ENCODE peak calls at places on chromosomes 4 and X, in four cellular contexts. Y is fibroblast of mammary gland, O is Caco-2, T is H7. S is an unnamed sample.

GRCh38 chr4:36244257-36245084 is at the start of gene ARAP2:
- DNase-seq in T (peak; percentile 82), O (peak; percentile 79), Y (peak; percentile 11), S (peak; percentile 44)

GRCh38 chrX:13381514-13381913 is 61.7 kb upstream of the ATXN3L start:
- DNase-seq in O (no peak), Y (no peak), T (no peak), S (peak; percentile 43)

GRCh38 chr4:52979020-52979419 is 116.9 kb downstream of the RASL11B start:
- DNase-seq in O (peak; percentile 26), Y (peak; percentile 27), T (no peak), S (no peak)

GRCh38 chr4:65865489-65865888 is 195.2 kb upstream of the EPHA5 start:
- DNase-seq in Y (peak; percentile 17), O (peak; percentile 12), T (peak; percentile 18), S (no peak)

GRCh38 chr4:80188457-80188800 is 8.9 kb upstream of the PRDM8 start:
- DNase-seq in O (no peak), Y (no peak), T (no peak), S (no peak)

GRCh38 chr4:157220026-157220881 is at the start of gene GRIA2:
- DNase-seq in O (peak; percentile 4), T (peak; percentile 87), Y (peak; percentile 47), S (peak; percentile 80)

GRCh38 chrX:17788956-17789562 is 51.8 kb downstream of the SCML1 start:
- DNase-seq in Y (peak; percentile 21), O (no peak), T (peak; percentile 40), S (no peak)

GRCh38 chr4:147118523-147118922 is 172.9 kb upstream of the TTC29 start:
- DNase-seq in Y (peak; percentile 51), T (no peak), O (no peak), S (no peak)

GRCh38 chr4:56762484-56763250 is 58.8 kb downstream of the SPINK2 start:
- DNase-seq in Y (no peak), O (no peak), T (no peak), S (no peak)

GRCh38 chr4:42871685-42872271 is 20.7 kb upstream of the GRXCR1 start:
- DNase-seq in O (no peak), Y (no peak), T (no peak), S (no peak)

GRCh38 chrX:138858438-138858837 is 146.9 kb upstream of the FGF13 start:
- DNase-seq in Y (peak; percentile 88), T (no peak), O (no peak), S (no peak)

GRCh38 chr4:186676531-186677158 is 47.0 kb downstream of the FAT1 start:
- DNase-seq in T (no peak), O (peak; percentile 36), Y (peak; percentile 79), S (no peak)

GRCh38 chrX:101595739-101596419 is 21.9 kb downstream of the ARMCX6 start:
- DNase-seq in T (peak; percentile 57), Y (peak; percentile 71), O (peak; percentile 63), S (peak; percentile 27)

GRCh38 chrX:109384569-109385174 is 97.2 kb downstream of the GUCY2F start:
- DNase-seq in Y (peak; percentile 37), T (no peak), O (peak; percentile 7), S (no peak)

GRCh38 chr4:6657242-6658203 is 17.0 kb downstream of the MRFAP1 start:
- DNase-seq in Y (no peak), O (no peak), T (peak; percentile 56), S (no peak)

GRCh38 chr4:88661724-88662123 is 35.9 kb downstream of the NAP1L5 start:
- DNase-seq in O (no peak), Y (peak; percentile 97), T (no peak), S (no peak)

GRCh38 chr4:24070117-24070516 is 180.3 kb upstream of the PPARGC1A start:
- DNase-seq in T (no peak), Y (peak; percentile 77), O (no peak), S (no peak)

GRCh38 chr4:82790060-82790660 is 8.4 kb downstream of the SCD5 start:
- DNase-seq in Y (no peak), T (no peak), O (no peak), S (no peak)

GRCh38 chr4:48796191-48796926 is 16.3 kb upstream of the FRYL start:
- DNase-seq in Y (no peak), O (no peak), T (no peak), S (no peak)

GRCh38 chr4:6349896-6350295 is 80.2 kb downstream of the WFS1 start:
- DNase-seq in Y (peak; percentile 19), O (no peak), T (no peak), S (no peak)

GRCh38 chr4:144583658-144584057 is 62.3 kb upstream of the HHIP start:
- DNase-seq in O (no peak), Y (peak; percentile 70), T (no peak), S (no peak)

GRCh38 chr4:48571471-48571870 is 81.4 kb downstream of the ZAR1 start:
- DNase-seq in O (no peak), Y (no peak), T (no peak), S (no peak)

GRCh38 chr4:100170986-100171385 is 19.3 kb downstream of the DDIT4L start:
- DNase-seq in T (no peak), O (no peak), Y (peak; percentile 53), S (no peak)

GRCh38 chrX:111648802-111649201 is 32.2 kb upstream of the ALG13 start:
- DNase-seq in O (no peak), T (no peak), Y (no peak), S (no peak)

GRCh38 chr4:100826067-100826466 is 308.2 kb upstream of the EMCN start:
- DNase-seq in Y (no peak), T (no peak), O (no peak), S (no peak)

GRCh38 chrX:23901805-23902204 is 5.9 kb downstream of the APOO start:
- DNase-seq in T (peak; percentile 60), Y (peak; percentile 85), O (peak; percentile 50), S (peak; percentile 36)

GRCh38 chrX:68838571-68838910 is 9.7 kb downstream of the EFNB1 start:
- DNase-seq in Y (no peak), O (no peak), T (no peak), S (no peak)

GRCh38 chr4:182023469-182023868 is 219.7 kb upstream of the TENM3 start:
- DNase-seq in Y (no peak), T (no peak), O (no peak), S (no peak)
- H3K4me3 ChIP-seq in Y (no peak overlapping the region), T (no peak overlapping the region), O (no peak overlapping the region), S (no peak overlapping the region)

DNA sequence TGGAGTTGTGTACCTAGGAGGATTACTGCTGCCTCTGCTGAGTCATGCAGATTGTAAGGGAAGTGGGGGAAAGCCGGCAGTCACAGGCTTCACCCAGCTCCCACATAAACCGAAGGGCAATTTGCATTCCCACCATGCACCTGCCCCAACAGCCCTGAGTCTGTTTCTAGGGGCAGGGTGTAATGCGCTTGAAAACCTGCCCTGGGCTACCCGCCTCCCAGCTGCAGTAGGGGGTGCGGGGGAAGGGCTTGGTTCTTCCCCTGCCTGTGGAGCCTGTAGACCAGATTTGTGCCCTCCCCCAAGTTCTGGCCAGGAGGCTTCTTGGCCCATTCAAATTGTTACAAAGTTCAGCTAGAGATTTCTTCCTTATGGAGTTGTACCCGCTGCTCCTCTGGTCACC is 269.2 kb upstream of the DDX53 start:
- DNase-seq in O (no peak), T (peak; percentile 4), Y (no peak), S (no peak)
- H3K4me3 ChIP-seq in O (no peak overlapping the region), T (no peak overlapping the region), Y (no peak overlapping the region), S (no peak overlapping the region)

DNA sequence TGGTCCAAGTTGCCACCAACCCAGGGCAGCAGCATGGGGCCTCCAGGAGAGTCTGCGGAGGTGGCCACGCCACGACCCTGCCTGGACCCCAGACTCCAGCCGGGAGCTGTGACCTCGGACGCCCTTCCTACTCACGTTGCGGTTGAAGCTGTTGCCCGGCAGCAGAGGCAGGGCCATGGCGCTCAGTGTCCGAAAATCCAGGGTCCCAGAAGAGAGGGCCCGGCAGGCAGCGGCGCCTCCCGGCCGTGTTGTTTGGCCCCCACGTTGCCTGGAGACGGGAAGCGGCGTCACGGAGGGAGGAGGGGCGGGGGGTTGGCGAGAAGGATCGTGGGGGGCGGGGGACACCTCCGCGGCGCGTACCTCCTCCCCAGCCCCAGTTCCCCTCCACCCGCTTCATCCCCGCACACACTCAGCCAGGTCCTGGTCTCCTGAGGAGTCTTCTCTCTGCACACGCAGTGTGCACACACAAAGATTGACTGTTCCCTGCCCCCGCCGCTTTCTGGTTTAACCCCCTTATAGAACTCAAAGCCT is at the start of gene EFHC2:
- DNase-seq in Y (peak; percentile 5), T (peak; percentile 65), O (no peak), S (peak; percentile 26)
- H3K4me3 ChIP-seq in Y (peak within 1 kb of the TSS; percentile 46), T (peak within 1 kb of the TSS; percentile 46), O (no peak within 1 kb of the TSS), S (peak within 1 kb of the TSS; percentile 52)

DNA sequence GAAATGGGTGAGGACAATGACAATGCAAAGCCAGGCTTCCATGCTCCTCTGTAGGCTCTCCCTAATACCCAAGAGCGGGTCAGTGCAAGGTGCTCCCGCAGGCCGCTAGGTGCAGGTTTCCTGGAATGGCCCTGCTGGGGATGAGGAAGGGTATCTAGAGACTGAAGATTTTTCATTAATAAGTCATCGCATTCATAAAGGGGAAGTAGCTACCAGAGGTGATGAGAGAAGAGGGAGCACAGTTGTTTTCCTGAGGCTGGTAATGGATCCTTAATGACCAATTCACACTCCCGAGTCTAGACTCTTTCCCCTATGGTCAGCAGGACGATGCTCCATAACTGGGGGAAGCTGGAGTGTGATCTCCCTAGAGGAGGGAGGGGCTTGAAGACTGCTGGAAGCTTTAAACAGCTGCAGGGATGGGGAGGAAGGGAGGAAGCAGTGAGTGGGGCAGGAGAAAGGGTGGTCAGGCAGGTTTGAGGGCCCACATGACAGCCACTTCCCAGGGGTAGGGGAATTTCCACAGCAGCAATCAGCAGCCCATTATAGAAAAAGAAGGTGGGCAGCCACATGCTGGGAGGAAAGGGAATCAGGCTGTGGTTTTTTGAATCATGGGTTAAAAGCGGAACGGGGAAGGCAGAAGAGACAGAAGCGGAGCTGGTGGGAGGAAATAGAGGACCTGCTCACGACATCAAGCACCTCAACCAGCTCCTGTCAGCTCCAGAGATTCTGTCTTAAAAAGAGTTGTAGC is 10.2 kb upstream of the ATP6AP2 start:
- DNase-seq in O (no peak), T (peak; percentile 28), Y (no peak), S (no peak)
- H3K4me3 ChIP-seq in O (no peak overlapping the region), T (no peak overlapping the region), Y (no peak overlapping the region), S (no peak overlapping the region)

GRCh38 chrX:6761251-6761650 is 226.3 kb upstream of the VCX3A start:
- DNase-seq in O (no peak), Y (no peak), T (no peak), S (no peak)
- H3K4me3 ChIP-seq in O (no peak overlapping the region), Y (no peak overlapping the region), T (no peak overlapping the region), S (no peak overlapping the region)

DNA sequence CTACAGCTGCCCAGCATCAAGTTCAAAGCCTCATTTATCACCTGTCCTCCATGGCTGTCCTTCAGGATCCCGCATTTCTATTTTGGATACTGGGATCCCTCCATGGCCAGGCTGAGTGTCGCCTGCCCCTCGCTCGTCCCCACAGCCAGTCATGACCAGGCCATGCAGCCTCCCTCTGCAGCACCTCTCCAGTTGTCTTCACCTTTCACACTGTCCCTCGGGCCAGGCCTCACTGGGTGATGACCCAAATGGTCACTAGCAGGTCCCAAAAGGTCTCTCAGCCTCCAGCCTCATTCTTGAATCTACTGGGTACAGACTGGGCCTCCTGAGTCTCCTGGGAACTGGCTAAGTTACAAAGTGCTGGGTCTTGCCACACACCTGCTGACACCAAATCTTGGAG is 48.7 kb upstream of the HELT start:
- DNase-seq in O (no peak), Y (no peak), T (no peak), S (no peak)
- H3K4me3 ChIP-seq in O (no peak overlapping the region), Y (no peak overlapping the region), T (no peak overlapping the region), S (no peak overlapping the region)

GRCh38 chr4:64405761-64406160 is 3.5 kb downstream of the TECRL start:
- DNase-seq in T (no peak), O (no peak), Y (no peak), S (no peak)

GRCh38 chr4:64407000-64407399 is 2.2 kb downstream of the TECRL start:
- DNase-seq in T (no peak), O (no peak), Y (no peak), S (no peak)

GRCh38 chr4:64399313-64400109 is 9.7 kb downstream of the TECRL start:
- DNase-seq in Y (no peak), T (no peak), O (no peak), S (no peak)

GRCh38 chr4:64402684-64403083 is 6.6 kb downstream of the TECRL start:
- DNase-seq in T (no peak), Y (no peak), O (no peak), S (no peak)
- H3K4me3 ChIP-seq in T (no peak overlapping the region), Y (no peak overlapping the region), O (no peak overlapping the region), S (no peak overlapping the region)

S was measured in WERI-Rb-1.